ENCODE peak calls at places on chromosomes 5 and 9, in five cellular contexts. S, Z, E, O and M are unnamed samples.

GRCh38 chr9:129910628-129911567 is 75.6 kb downstream of the USP20 start:
- DNase-seq in S (no peak), Z (no peak), E (peak; percentile 78), O (no peak), M (no peak)

GRCh38 chr5:16410338-16410737 is 55.3 kb downstream of the ZNF622 start:
- DNase-seq in Z (no peak), E (no peak), O (no peak), S (no peak), M (no peak)

GRCh38 chr9:91677354-91677753 is 253.7 kb upstream of the NFIL3 start:
- DNase-seq in E (no peak), Z (no peak), O (no peak), S (no peak), M (no peak)

GRCh38 chr9:113299800-113300292 is 3.3 kb downstream of the RNF183 start:
- DNase-seq in E (peak; percentile 55), S (no peak), O (peak; percentile 44), Z (no peak), M (peak; percentile 39)

GRCh38 chr9:120532475-120532874 is 47.5 kb downstream of the CDK5RAP2 start:
- DNase-seq in O (no peak), S (peak; percentile 22), E (peak; percentile 59), Z (peak; percentile 52), M (no peak)

GRCh38 chr9:133090187-133090586 is 28.4 kb downstream of the CEL start:
- DNase-seq in O (no peak), E (no peak), S (no peak), Z (no peak), M (no peak)

GRCh38 chr5:30768061-30768460 is 425.4 kb upstream of the CDH6 start:
- DNase-seq in O (no peak), S (no peak), Z (no peak), E (no peak), M (no peak)

GRCh38 chr9:37220971-37221370 is 100.6 kb downstream of the ZCCHC7 start:
- DNase-seq in S (no peak), O (no peak), E (no peak), Z (no peak), M (no peak)

GRCh38 chr9:93820667-93821306 is 134.4 kb downstream of the BARX1 start:
- DNase-seq in S (peak; percentile 56), Z (no peak), O (no peak), E (no peak), M (no peak)

GRCh38 chr5:180642181-180643140 is 6.9 kb downstream of the FLT4 start:
- DNase-seq in E (no peak), S (no peak), O (no peak), Z (no peak), M (no peak)

GRCh38 chr5:146947181-146947941 is 68.8 kb upstream of the PPP2R2B start:
- DNase-seq in E (peak; percentile 37), O (no peak), S (peak; percentile 7), Z (no peak), M (no peak)

GRCh38 chr5:58891072-58891970 is 308.4 kb downstream of the RAB3C start:
- DNase-seq in Z (peak; percentile 77), E (peak; percentile 68), O (no peak), S (peak; percentile 62), M (no peak)

GRCh38 chr9:113164536-113165300 is 13.9 kb downstream of the SLC31A2 start:
- DNase-seq in Z (peak; percentile 72), O (no peak), S (no peak), E (no peak), M (no peak)

GRCh38 chr5:121138495-121138907 is 674.4 kb downstream of the PRR16 start:
- DNase-seq in E (no peak), Z (no peak), S (no peak), O (no peak), M (no peak)

GRCh38 chr5:125196479-125197183 is 450.2 kb upstream of the ZNF608 start:
- DNase-seq in S (no peak), Z (no peak), O (peak; percentile 32), E (no peak), M (peak; percentile 7)

GRCh38 chr9:107342762-107343161 is 59.7 kb downstream of the RAD23B start:
- DNase-seq in Z (no peak), S (no peak), O (no peak), E (no peak), M (no peak)

GRCh38 chr5:15634771-15635347 is 134.9 kb downstream of the FBXL7 start:
- DNase-seq in S (no peak), Z (no peak), E (no peak), O (no peak), M (no peak)

GRCh38 chr9:83238871-83239624 is 176.1 kb upstream of the RASEF start:
- DNase-seq in S (no peak), O (peak; percentile 56), E (peak; percentile 34), Z (no peak), M (peak; percentile 35)

GRCh38 chr5:80216753-80217596 is 38.9 kb downstream of the SERINC5 start:
- DNase-seq in E (no peak), Z (peak; percentile 81), O (no peak), S (no peak), M (peak; percentile 63)

GRCh38 chr9:123445981-123446610 is 90.1 kb downstream of the CRB2 start:
- DNase-seq in Z (no peak), O (no peak), E (no peak), S (no peak), M (no peak)

GRCh38 chr9:131238402-131239021 is 37.8 kb downstream of the FAM78A start:
- DNase-seq in Z (peak; percentile 73), S (no peak), E (no peak), O (no peak), M (no peak)

GRCh38 chr9:137025120-137025966 is 2.7 kb downstream of the ABCA2 start:
- DNase-seq in E (no peak), S (no peak), O (peak; percentile 81), Z (peak; percentile 64), M (peak; percentile 94)

GRCh38 chr5:39780341-39780740 is 355.6 kb upstream of the DAB2 start:
- DNase-seq in E (no peak), Z (no peak), O (no peak), S (no peak), M (no peak)

GRCh38 chr5:16076657-16077056 is 102.9 kb downstream of the MARCHF11 start:
- DNase-seq in Z (no peak), S (no peak), O (no peak), E (no peak), M (no peak)

GRCh38 chr9:37747271-37747753 is 6.3 kb upstream of the TRMT10B start:
- DNase-seq in S (peak; percentile 98), E (peak; percentile 78), Z (no peak), O (peak; percentile 37), M (peak; percentile 16)

GRCh38 chr5:172699423-172699822 is 58.4 kb downstream of the NEURL1B start:
- DNase-seq in O (no peak), E (no peak), S (no peak), Z (no peak), M (no peak)

GRCh38 chr9:129160712-129161533 is 17.1 kb downstream of the IER5L start:
- DNase-seq in Z (no peak), O (no peak), S (no peak), E (no peak), M (no peak)

GRCh38 chr5:138491669-138492551 is 26.6 kb downstream of the EGR1 start:
- DNase-seq in S (peak; percentile 71), E (peak; percentile 94), Z (peak; percentile 95), O (peak; percentile 62), M (peak; percentile 50)

GRCh38 chr9:128282500-128282899 is 6.4 kb downstream of the SWI5 start:
- DNase-seq in S (no peak), Z (no peak), O (no peak), E (no peak), M (no peak)

GRCh38 chr5:172959824-172960799 is 888 bp downstream of the RPL26L1 start:
- DNase-seq in O (no peak), Z (no peak), E (no peak), S (no peak), M (no peak)

GRCh38 chr5:152593388-152593787 is 188.3 kb upstream of the NMUR2 start:
- DNase-seq in Z (no peak), O (no peak), E (no peak), S (peak; percentile 1), M (no peak)

GRCh38 chr9:137478613-137479314 is 19.6 kb upstream of the NSMF start:
- DNase-seq in E (no peak), S (no peak), Z (peak; percentile 39), O (no peak), M (no peak)

GRCh38 chr9:71552480-71552879 is 215.8 kb downstream of the CEMIP2 start:
- DNase-seq in S (no peak), E (peak; percentile 5), O (peak; percentile 88), Z (no peak), M (peak; percentile 10)

GRCh38 chr9:109238677-109239076 is 71.6 kb upstream of the FRRS1L start:
- DNase-seq in E (no peak), Z (no peak), S (no peak), O (no peak), M (no peak)

GRCh38 chr9:117734523-117735314 is 30.5 kb downstream of the TLR4 start:
- DNase-seq in E (no peak), O (no peak), S (no peak), Z (no peak), M (no peak)

GRCh38 chr9:15763371-15763770 is 210.5 kb downstream of the CCDC171 start:
- DNase-seq in O (no peak), Z (no peak), S (no peak), E (no peak), M (no peak)